ENCODE peak calls at places on chromosomes 11 and 22, in seven cellular contexts. One of them, this sample, is unnamed.

GRCh38 chr22:19974935-19975706 is 33.5 kb upstream of the TXNRD2 start:
- DNase-seq in H9: peak
- DNase-seq in mesenchymal stem cell: no peak
- DNase-seq in neuronal stem cell: no peak
- DNase-seq in IMR-90: no peak
- DNase-seq in trophoblast cell: peak
- DNase-seq in H1: no peak
- DNase-seq in this sample: peak

GRCh38 chr11:6622261-6623171 is 3.3 kb upstream of the TPP1 start:
- DNase-seq in H9: no peak
- DNase-seq in mesenchymal stem cell: no peak
- DNase-seq in neuronal stem cell: no peak
- DNase-seq in IMR-90: no peak
- DNase-seq in trophoblast cell: no peak
- DNase-seq in H1: no peak
- DNase-seq in this sample: no peak

GRCh38 chr11:3836903-3837302 is 3.9 kb downstream of the RHOG start:
- DNase-seq in H9: no peak
- DNase-seq in mesenchymal stem cell: no peak
- DNase-seq in neuronal stem cell: no peak
- DNase-seq in IMR-90: no peak
- DNase-seq in trophoblast cell: no peak
- DNase-seq in H1: no peak
- DNase-seq in this sample: no peak

GRCh38 chr22:50218153-50218995 is 17.6 kb downstream of the SELENOO start:
- DNase-seq in H9: no peak
- DNase-seq in mesenchymal stem cell: no peak
- DNase-seq in neuronal stem cell: no peak
- DNase-seq in IMR-90: no peak
- DNase-seq in trophoblast cell: no peak
- DNase-seq in H1: peak
- DNase-seq in this sample: no peak

GRCh38 chr11:15816270-15816871 is 540.0 kb downstream of the SOX6 start:
- DNase-seq in H9: no peak
- DNase-seq in mesenchymal stem cell: peak
- DNase-seq in neuronal stem cell: no peak
- DNase-seq in IMR-90: peak
- DNase-seq in trophoblast cell: no peak
- DNase-seq in H1: no peak
- DNase-seq in this sample: peak

GRCh38 chr11:19241260-19242183 is 777 bp upstream of the E2F8 start:
- DNase-seq in H9: peak
- DNase-seq in mesenchymal stem cell: no peak
- DNase-seq in neuronal stem cell: peak
- DNase-seq in IMR-90: no peak
- DNase-seq in trophoblast cell: no peak
- DNase-seq in H1: peak
- DNase-seq in this sample: peak

GRCh38 chr11:126329644-126330200 is 25.8 kb upstream of the ST3GAL4 start:
- DNase-seq in H9: no peak
- DNase-seq in mesenchymal stem cell: no peak
- DNase-seq in neuronal stem cell: no peak
- DNase-seq in IMR-90: peak
- DNase-seq in trophoblast cell: no peak
- DNase-seq in H1: no peak
- DNase-seq in this sample: no peak

GRCh38 chr11:1852885-1853284 is at the start of gene LSP1:
- DNase-seq in H9: no peak
- DNase-seq in mesenchymal stem cell: no peak
- DNase-seq in neuronal stem cell: no peak
- DNase-seq in IMR-90: no peak
- DNase-seq in trophoblast cell: no peak
- DNase-seq in H1: no peak
- DNase-seq in this sample: no peak

GRCh38 chr11:31865606-31866300 is 54.6 kb upstream of the PAX6 start:
- DNase-seq in H9: no peak
- DNase-seq in mesenchymal stem cell: no peak
- DNase-seq in neuronal stem cell: no peak
- DNase-seq in IMR-90: no peak
- DNase-seq in trophoblast cell: no peak
- DNase-seq in H1: peak
- DNase-seq in this sample: no peak

GRCh38 chr11:65491163-65491465 is 7.7 kb upstream of the MALAT1 start:
- DNase-seq in H9: no peak
- DNase-seq in mesenchymal stem cell: peak
- DNase-seq in neuronal stem cell: no peak
- DNase-seq in IMR-90: no peak
- DNase-seq in trophoblast cell: no peak
- DNase-seq in H1: no peak
- DNase-seq in this sample: no peak

GRCh38 chr22:24503137-24503850 is 8.2 kb downstream of the UPB1 start:
- DNase-seq in H9: peak
- DNase-seq in mesenchymal stem cell: peak
- DNase-seq in neuronal stem cell: no peak
- DNase-seq in IMR-90: peak
- DNase-seq in trophoblast cell: peak
- DNase-seq in H1: peak
- DNase-seq in this sample: peak

GRCh38 chr11:78097666-78098385 is 18.2 kb upstream of the NDUFC2 start:
- DNase-seq in H9: no peak
- DNase-seq in mesenchymal stem cell: no peak
- DNase-seq in neuronal stem cell: no peak
- DNase-seq in IMR-90: no peak
- DNase-seq in trophoblast cell: no peak
- DNase-seq in H1: no peak
- DNase-seq in this sample: no peak

GRCh38 chr11:78101073-78101472 is 21.4 kb upstream of the NDUFC2 start:
- DNase-seq in H9: no peak
- DNase-seq in mesenchymal stem cell: no peak
- DNase-seq in neuronal stem cell: no peak
- DNase-seq in IMR-90: peak
- DNase-seq in trophoblast cell: no peak
- DNase-seq in H1: no peak
- DNase-seq in this sample: no peak

GRCh38 chr11:78099671-78100070 is 20.0 kb upstream of the NDUFC2 start:
- DNase-seq in H9: no peak
- DNase-seq in mesenchymal stem cell: no peak
- DNase-seq in neuronal stem cell: no peak
- DNase-seq in IMR-90: no peak
- DNase-seq in trophoblast cell: no peak
- DNase-seq in H1: no peak
- DNase-seq in this sample: no peak

GRCh38 chr11:78100276-78101040 is 20.8 kb upstream of the NDUFC2 start:
- DNase-seq in H9: no peak
- DNase-seq in mesenchymal stem cell: no peak
- DNase-seq in neuronal stem cell: no peak
- DNase-seq in IMR-90: no peak
- DNase-seq in trophoblast cell: no peak
- DNase-seq in H1: no peak
- DNase-seq in this sample: no peak
- H2AK5ac ChIP-seq in H9: no peak
- H2AK5ac ChIP-seq in mesenchymal stem cell: peak
- H2AK5ac ChIP-seq in neuronal stem cell: no peak
- H2AK5ac ChIP-seq in IMR-90: no peak
- H2AK5ac ChIP-seq in trophoblast cell: no peak
- H2AK5ac ChIP-seq in H1: no peak
- H2AK5ac ChIP-seq in this sample: no peak

GRCh38 chr11:289706-290620 is 1.0 kb downstream of the PGGHG start:
- DNase-seq in H9: peak
- DNase-seq in mesenchymal stem cell: no peak
- DNase-seq in neuronal stem cell: no peak
- DNase-seq in IMR-90: no peak
- DNase-seq in trophoblast cell: no peak
- DNase-seq in H1: no peak
- DNase-seq in this sample: no peak
- H3K9ac ChIP-seq in H9: no peak
- H3K9ac ChIP-seq in mesenchymal stem cell: no peak
- H3K9ac ChIP-seq in neuronal stem cell: peak
- H3K9ac ChIP-seq in IMR-90: peak
- H3K9ac ChIP-seq in trophoblast cell: no peak
- H3K9ac ChIP-seq in H1: no peak
- H3K9ac ChIP-seq in this sample: peak

GRCh38 chr22:40482391-40482790 is 112.0 kb downstream of the SGSM3 start:
- DNase-seq in H9: no peak
- DNase-seq in mesenchymal stem cell: no peak
- DNase-seq in neuronal stem cell: no peak
- DNase-seq in IMR-90: no peak
- DNase-seq in trophoblast cell: peak
- DNase-seq in H1: no peak
- DNase-seq in this sample: no peak
- H2AK5ac ChIP-seq in H9: no peak
- H2AK5ac ChIP-seq in mesenchymal stem cell: no peak
- H2AK5ac ChIP-seq in neuronal stem cell: no peak
- H2AK5ac ChIP-seq in IMR-90: no peak
- H2AK5ac ChIP-seq in trophoblast cell: no peak
- H2AK5ac ChIP-seq in H1: no peak
- H2AK5ac ChIP-seq in this sample: no peak

DNA sequence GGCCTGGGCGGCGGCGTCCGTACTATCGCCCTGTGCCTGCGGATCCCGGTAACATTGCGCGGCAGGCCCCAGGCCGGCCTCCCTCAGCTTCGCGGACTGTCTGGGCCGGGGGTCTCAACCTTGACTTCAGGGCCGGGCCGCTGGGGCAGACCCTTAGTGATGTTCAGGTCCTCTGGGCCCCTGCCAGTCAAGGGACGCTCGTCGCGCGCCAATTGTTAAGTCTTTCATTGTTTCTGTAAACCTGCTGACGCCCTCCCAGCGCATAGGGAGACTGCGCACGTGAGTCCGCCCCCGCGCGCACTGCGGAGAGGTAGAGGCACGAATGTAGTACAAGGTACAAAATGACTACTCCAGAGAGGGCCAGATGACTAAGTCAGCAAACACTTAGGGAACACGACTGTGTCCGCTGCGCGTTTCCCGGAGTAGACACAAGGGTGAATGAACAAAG is 451 bp upstream of the HDHD5 start:
- DNase-seq in H9: no peak
- DNase-seq in mesenchymal stem cell: peak
- DNase-seq in neuronal stem cell: no peak
- DNase-seq in IMR-90: peak
- DNase-seq in trophoblast cell: no peak
- DNase-seq in H1: no peak
- DNase-seq in this sample: no peak
- H3K9ac ChIP-seq in H9: peak
- H3K9ac ChIP-seq in mesenchymal stem cell: peak
- H3K9ac ChIP-seq in neuronal stem cell: peak
- H3K9ac ChIP-seq in IMR-90: peak
- H3K9ac ChIP-seq in trophoblast cell: peak
- H3K9ac ChIP-seq in H1: peak
- H3K9ac ChIP-seq in this sample: peak

DNA sequence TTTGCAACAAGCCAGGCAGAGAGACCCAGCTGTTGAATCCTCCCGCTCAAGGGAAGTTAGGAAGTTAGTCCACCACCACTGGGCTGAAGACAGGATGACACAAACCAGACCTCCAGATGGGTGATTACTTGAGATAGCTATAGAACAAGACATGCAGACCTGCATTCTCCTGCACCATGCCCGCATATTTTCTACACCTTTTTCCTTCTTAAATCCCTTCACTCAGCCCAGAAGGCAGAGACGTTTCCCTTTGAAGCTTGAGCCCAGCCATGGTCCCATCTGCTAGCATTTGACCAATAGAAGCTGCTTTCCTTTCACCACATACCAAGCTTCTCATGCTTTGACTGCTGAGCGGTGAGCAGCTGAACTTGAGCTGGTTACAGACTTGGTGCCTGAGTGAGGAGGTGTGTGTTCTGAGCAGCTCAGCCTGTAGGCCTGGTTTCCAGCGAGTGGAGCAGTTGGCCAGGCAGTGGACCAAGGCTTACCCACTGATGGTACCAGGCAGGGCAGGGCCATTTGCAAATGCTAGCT is 29.2 kb upstream of the CBX6 start:
- DNase-seq in H9: no peak
- DNase-seq in mesenchymal stem cell: peak
- DNase-seq in neuronal stem cell: no peak
- DNase-seq in IMR-90: no peak
- DNase-seq in trophoblast cell: peak
- DNase-seq in H1: no peak
- DNase-seq in this sample: no peak
- H2AK5ac ChIP-seq in H9: no peak
- H2AK5ac ChIP-seq in mesenchymal stem cell: no peak
- H2AK5ac ChIP-seq in neuronal stem cell: no peak
- H2AK5ac ChIP-seq in IMR-90: no peak
- H2AK5ac ChIP-seq in trophoblast cell: no peak
- H2AK5ac ChIP-seq in H1: no peak
- H2AK5ac ChIP-seq in this sample: no peak

GRCh38 chr11:64292458-64293254 is 1.6 kb downstream of the KCNK4 start:
- DNase-seq in H9: no peak
- DNase-seq in mesenchymal stem cell: no peak
- DNase-seq in neuronal stem cell: no peak
- DNase-seq in IMR-90: no peak
- DNase-seq in trophoblast cell: no peak
- DNase-seq in H1: peak
- DNase-seq in this sample: no peak
- H3K9ac ChIP-seq in H9: no peak
- H3K9ac ChIP-seq in mesenchymal stem cell: peak
- H3K9ac ChIP-seq in neuronal stem cell: peak
- H3K9ac ChIP-seq in IMR-90: no peak
- H3K9ac ChIP-seq in trophoblast cell: no peak
- H3K9ac ChIP-seq in H1: no peak
- H3K9ac ChIP-seq in this sample: no peak

GRCh38 chr11:76284161-76284560 is 77.9 kb upstream of the WNT11 start:
- DNase-seq in H9: no peak
- DNase-seq in mesenchymal stem cell: no peak
- DNase-seq in neuronal stem cell: peak
- DNase-seq in IMR-90: no peak
- DNase-seq in trophoblast cell: no peak
- DNase-seq in H1: no peak
- DNase-seq in this sample: peak
- H2AK5ac ChIP-seq in H9: no peak
- H2AK5ac ChIP-seq in mesenchymal stem cell: no peak
- H2AK5ac ChIP-seq in neuronal stem cell: peak
- H2AK5ac ChIP-seq in IMR-90: no peak
- H2AK5ac ChIP-seq in trophoblast cell: no peak
- H2AK5ac ChIP-seq in H1: no peak
- H2AK5ac ChIP-seq in this sample: no peak

GRCh38 chr22:31872209-31872608 is 72.1 kb upstream of the YWHAH start:
- DNase-seq in H9: peak
- DNase-seq in mesenchymal stem cell: peak
- DNase-seq in neuronal stem cell: no peak
- DNase-seq in IMR-90: no peak
- DNase-seq in trophoblast cell: no peak
- DNase-seq in H1: peak
- DNase-seq in this sample: peak

GRCh38 chr22:31874821-31875220 is 69.5 kb upstream of the YWHAH start:
- DNase-seq in H9: no peak
- DNase-seq in mesenchymal stem cell: no peak
- DNase-seq in neuronal stem cell: no peak
- DNase-seq in IMR-90: no peak
- DNase-seq in trophoblast cell: no peak
- DNase-seq in H1: no peak
- DNase-seq in this sample: no peak

GRCh38 chr22:31867386-31868153 is 76.8 kb upstream of the YWHAH start:
- DNase-seq in H9: no peak
- DNase-seq in mesenchymal stem cell: no peak
- DNase-seq in neuronal stem cell: no peak
- DNase-seq in IMR-90: no peak
- DNase-seq in trophoblast cell: no peak
- DNase-seq in H1: peak
- DNase-seq in this sample: no peak

GRCh38 chr22:31871475-31871874 is 72.9 kb upstream of the YWHAH start:
- DNase-seq in H9: no peak
- DNase-seq in mesenchymal stem cell: no peak
- DNase-seq in neuronal stem cell: no peak
- DNase-seq in IMR-90: no peak
- DNase-seq in trophoblast cell: no peak
- DNase-seq in H1: no peak
- DNase-seq in this sample: no peak

GRCh38 chr22:31870890-31871289 is 73.4 kb upstream of the YWHAH start:
- DNase-seq in H9: no peak
- DNase-seq in mesenchymal stem cell: peak
- DNase-seq in neuronal stem cell: no peak
- DNase-seq in IMR-90: peak
- DNase-seq in trophoblast cell: no peak
- DNase-seq in H1: no peak
- DNase-seq in this sample: no peak
- H3K9ac ChIP-seq in H9: no peak
- H3K9ac ChIP-seq in mesenchymal stem cell: no peak
- H3K9ac ChIP-seq in neuronal stem cell: no peak
- H3K9ac ChIP-seq in IMR-90: no peak
- H3K9ac ChIP-seq in trophoblast cell: no peak
- H3K9ac ChIP-seq in H1: no peak
- H3K9ac ChIP-seq in this sample: no peak